ENCODE peak calls at places on chromosomes 6 and 20, in five cellular contexts. I, Z, D, H and B are unnamed samples.

GRCh38 chr6:69865126-69865525 is 1.2 kb upstream of the COL19A1 start:
- DNase-seq in H (no peak), Z (no peak), I (peak; percentile 52), D (peak; percentile 25), B (no peak)

GRCh38 chr20:41242352-41242751 is 75.2 kb downstream of the ZHX3 start:
- DNase-seq in D (no peak), H (no peak), Z (no peak), I (no peak), B (no peak)

GRCh38 chr6:41306187-41306854 is 19.8 kb upstream of the TREM1 start:
- DNase-seq in I (peak; percentile 52), D (peak; percentile 63), H (no peak), Z (no peak), B (peak; percentile 41)

GRCh38 chr20:23125625-23126191 is 39.6 kb upstream of the CD93 start:
- DNase-seq in H (no peak), I (no peak), Z (peak; percentile 76), D (peak; percentile 93), B (no peak)

GRCh38 chr20:6630494-6630893 is 137.0 kb upstream of the BMP2 start:
- DNase-seq in Z (no peak), I (no peak), D (no peak), H (no peak), B (no peak)

GRCh38 chr20:7851031-7851490 is 89.2 kb downstream of the HAO1 start:
- DNase-seq in D (peak; percentile 34), H (no peak), Z (no peak), I (peak; percentile 75), B (no peak)

GRCh38 chr6:84137989-84138575 is 89.4 kb downstream of the CEP162 start:
- DNase-seq in H (no peak), I (peak; percentile 42), D (peak; percentile 8), Z (no peak), B (no peak)

GRCh38 chr20:50584687-50585086 is 74.5 kb downstream of the PTPN1 start:
- DNase-seq in D (no peak), H (no peak), Z (no peak), I (no peak), B (no peak)

GRCh38 chr20:41167481-41168253 is 30.3 kb downstream of the PLCG1 start:
- DNase-seq in H (peak; percentile 37), Z (peak; percentile 10), D (no peak), I (no peak), B (no peak)

GRCh38 chr6:14243617-14244016 is 126.0 kb downstream of the CD83 start:
- DNase-seq in Z (no peak), I (no peak), H (no peak), D (no peak), B (no peak)

GRCh38 chr20:34350095-34350494 is 13.0 kb upstream of the ITCH start:
- DNase-seq in D (no peak), Z (no peak), I (no peak), H (no peak), B (no peak)

GRCh38 chr6:1004885-1005635 is 306.8 kb upstream of the FOXQ1 start:
- DNase-seq in Z (no peak), I (peak; percentile 64), H (no peak), D (peak; percentile 63), B (no peak)

GRCh38 chr20:47681977-47682812 is 103.1 kb downstream of the SULF2 start:
- DNase-seq in H (no peak), Z (peak; percentile 61), D (peak; percentile 57), I (no peak), B (no peak)

GRCh38 chr6:128736780-128737179 is 146.2 kb upstream of the LAMA2 start:
- DNase-seq in D (no peak), H (no peak), I (no peak), Z (no peak), B (no peak)

GRCh38 chr6:142735182-142735581 is 209.8 kb downstream of the HIVEP2 start:
- DNase-seq in H (no peak), D (peak; percentile 54), Z (no peak), I (no peak), B (no peak)

GRCh38 chr20:60630609-60631008 is 621.5 kb upstream of the CDH4 start:
- DNase-seq in I (no peak), D (no peak), Z (no peak), H (no peak), B (no peak)

GRCh38 chr20:9203081-9203447 is 134.2 kb downstream of the PLCB4 start:
- DNase-seq in Z (no peak), I (no peak), H (no peak), D (peak; percentile 36), B (no peak)

GRCh38 chr6:14797875-14798593 is 447.8 kb upstream of the JARID2 start:
- DNase-seq in H (no peak), I (no peak), Z (no peak), D (peak; percentile 52), B (no peak)

GRCh38 chr6:80969439-80969838 is 783.0 kb downstream of the TENT5A start:
- DNase-seq in D (no peak), I (peak; percentile 6), H (no peak), Z (no peak), B (no peak)

GRCh38 chr6:38241200-38241599 is 398.5 kb downstream of the BTBD9 start:
- DNase-seq in Z (no peak), D (peak; percentile 18), H (no peak), I (no peak), B (no peak)

GRCh38 chr6:130282234-130282995 is 59.7 kb upstream of the SAMD3 start:
- DNase-seq in I (peak; percentile 8), H (no peak), D (peak; percentile 48), Z (no peak), B (peak; percentile 23)

GRCh38 chr20:62330576-62331317 is 27.9 kb downstream of the ADRM1 start:
- DNase-seq in Z (no peak), H (no peak), I (no peak), D (no peak), B (no peak)

GRCh38 chr20:38115205-38115604 is 49.9 kb downstream of the TGM2 start:
- DNase-seq in I (no peak), Z (no peak), D (no peak), H (no peak), B (no peak)

GRCh38 chr6:155335265-155335664 is 21.0 kb upstream of the TFB1M start:
- DNase-seq in I (no peak), D (no peak), Z (no peak), H (no peak), B (no peak)

DNA sequence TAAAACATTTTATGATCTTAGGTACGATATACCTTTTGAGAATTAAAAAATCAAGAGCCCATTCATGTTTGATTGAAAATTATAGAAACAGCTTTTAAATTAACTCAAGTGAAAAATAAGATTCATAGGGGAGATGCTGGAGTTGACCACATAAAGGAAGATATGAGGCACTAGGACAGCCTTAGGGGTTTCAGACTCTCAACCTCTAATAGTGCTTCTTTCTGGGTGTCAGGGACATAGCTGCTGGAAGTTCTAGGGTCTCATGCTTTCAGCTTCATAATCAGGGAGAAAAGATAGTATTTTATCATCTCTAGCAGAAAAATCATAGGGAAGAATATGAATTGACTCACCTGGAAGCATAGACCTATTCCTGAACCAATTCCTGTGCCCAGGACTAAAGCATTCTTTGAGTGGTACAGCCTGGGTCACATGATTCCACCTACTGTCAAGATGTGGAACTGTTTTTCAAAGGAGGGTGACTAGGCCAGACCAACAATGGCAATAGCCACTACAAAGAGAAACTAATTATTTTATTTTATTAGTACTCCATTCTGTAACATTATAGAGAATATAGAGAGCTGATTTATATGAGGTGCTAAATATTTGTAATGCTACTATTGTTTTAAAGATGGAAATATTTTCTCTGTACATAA is 27.8 kb upstream of the CENPW start:
- DNase-seq in I (peak; percentile 43), H (no peak), Z (no peak), D (peak; percentile 9), B (peak; percentile 33)
- TF ChIP-seq CTCF in I (peak; percentile 50), H (no peak), Z (no peak), D (peak; percentile 46), B (no peak)

GRCh38 chr6:12014873-12015149 is 2.7 kb downstream of the HIVEP1 start:
- DNase-seq in I (no peak), H (no peak), Z (no peak), D (no peak), B (no peak)
- TF ChIP-seq CTCF in I (no peak), H (no peak), Z (no peak), D (no peak), B (no peak)

DNA sequence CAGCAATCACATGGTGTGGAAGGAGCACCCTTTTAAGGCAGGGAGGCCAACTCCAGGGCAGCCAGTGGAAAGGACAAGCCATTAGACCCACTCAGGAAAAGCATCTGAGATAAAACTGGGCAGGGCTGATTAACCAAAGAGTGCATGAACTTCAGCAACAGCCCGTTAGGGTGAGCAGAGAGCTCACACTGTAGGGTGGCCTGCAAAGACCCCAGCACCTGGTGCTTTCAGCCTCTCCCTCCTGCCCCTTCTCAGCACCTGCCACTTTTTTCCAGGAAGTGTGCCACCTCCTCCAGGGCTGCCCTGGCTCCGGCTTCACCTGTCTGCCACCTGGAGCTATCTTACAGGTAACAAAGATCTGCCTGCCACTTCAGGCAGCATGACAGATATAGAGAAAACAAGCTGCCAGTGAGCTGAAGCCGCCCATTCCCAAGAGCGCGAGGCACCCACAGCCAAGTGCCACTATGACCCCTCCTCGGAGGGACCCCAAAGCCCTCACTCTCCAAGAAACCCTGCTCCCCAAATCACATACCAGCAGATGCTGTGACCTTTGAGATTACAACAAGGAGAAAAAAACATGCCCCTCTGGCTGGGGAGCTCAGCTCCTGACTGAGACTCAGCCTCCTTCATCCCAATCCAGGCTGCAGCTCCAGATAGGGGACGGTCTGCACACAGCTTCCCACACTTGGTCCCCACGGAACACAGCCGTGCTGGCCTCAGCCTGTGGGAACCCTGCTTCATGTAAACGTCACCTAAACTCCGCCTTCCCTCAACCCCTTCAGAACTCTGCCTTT is 71.2 kb downstream of the ABHD12 start:
- DNase-seq in H (no peak), D (no peak), I (no peak), Z (no peak), B (no peak)
- TF ChIP-seq CTCF in H (no peak), D (no peak), I (no peak), Z (no peak), B (no peak)

DNA sequence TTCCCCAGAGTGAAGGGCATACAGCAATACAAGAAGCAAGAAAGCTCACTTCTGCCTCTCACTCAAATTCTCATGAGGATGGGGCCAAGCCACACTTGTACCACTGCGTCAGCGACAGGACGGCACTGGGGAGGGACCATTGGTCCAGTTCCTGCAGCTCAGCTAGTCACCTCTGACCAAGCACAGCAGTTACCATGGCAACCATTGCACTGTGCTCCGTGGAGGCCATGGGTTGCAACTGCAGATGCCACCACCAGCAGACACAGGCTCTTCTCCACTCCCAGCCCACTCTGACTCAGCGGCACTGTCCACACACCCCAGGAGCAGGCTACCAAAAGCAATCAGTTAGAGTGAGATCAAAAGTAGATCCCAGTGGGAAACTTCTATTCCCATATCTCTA is 441.1 kb upstream of the ARID1B start:
- DNase-seq in I (no peak), D (no peak), H (no peak), Z (no peak), B (no peak)
- TF ChIP-seq CTCF in I (no peak), D (no peak), H (no peak), Z (no peak), B (no peak)

GRCh38 chr6:43812850-43813584 is 43.0 kb downstream of the VEGFA start:
- DNase-seq in Z (peak; percentile 82), H (no peak), D (no peak), I (no peak), B (no peak)
- TF ChIP-seq CTCF in Z (no peak), H (no peak), D (no peak), I (no peak), B (no peak)

GRCh38 chr6:44456070-44456965 is 68.8 kb downstream of the CDC5L start:
- DNase-seq in Z (no peak), I (peak; percentile 41), H (no peak), D (peak; percentile 83), B (peak; percentile 78)
- TF ChIP-seq CTCF in Z (peak; percentile 81), I (peak; percentile 77), H (peak; percentile 70), D (peak; percentile 89), B (peak; percentile 82)